ENCODE peak calls at places on chromosomes 6 and 20, in four cellular contexts. U is Panc1, N is dorsolateral prefrontal cortex, X is caudate nucleus. S is an unnamed sample.

GRCh38 chr20:63699466-63700198 is 3.2 kb downstream of the TNFRSF6B start:
- DNase-seq in U (no peak), N (no peak), X (no peak), S (no peak)

GRCh38 chr20:23200914-23201313 is 114.8 kb upstream of the CD93 start:
- DNase-seq in U (peak; percentile 8), N (no peak), X (no peak), S (no peak)

GRCh38 chr6:87274660-87275273 is 47.6 kb upstream of the SMIM8 start:
- DNase-seq in U (no peak), N (no peak), X (no peak), S (no peak)

GRCh38 chr6:91713911-91714310 is 1127.0 kb upstream of the MAP3K7 start:
- DNase-seq in U (no peak), N (no peak), X (no peak), S (no peak)

GRCh38 chr6:3751019-3751729 is at the start of gene PXDC1:
- DNase-seq in U (no peak), N (no peak), X (no peak), S (no peak)

GRCh38 chr6:60643870-60644269 is 1642.2 kb downstream of the KHDRBS2 start:
- DNase-seq in U (no peak), N (no peak), X (no peak), S (no peak)

GRCh38 chr20:62409935-62410741 is 3.1 kb upstream of the CABLES2 start:
- DNase-seq in U (no peak), N (no peak), X (no peak), S (no peak)

GRCh38 chr6:82507112-82507511 is 143.5 kb downstream of the TPBG start:
- DNase-seq in U (no peak), N (no peak), X (no peak), S (no peak)

GRCh38 chr6:88965691-88966090 is 2.3 kb upstream of the RNGTT start:
- DNase-seq in U (no peak), N (no peak), X (no peak), S (no peak)

GRCh38 chr6:11815231-11815630 is 36.6 kb upstream of the ADTRP start:
- DNase-seq in U (no peak), N (no peak), X (no peak), S (no peak)

GRCh38 chr20:50632236-50632635 is 59.1 kb downstream of the RIPOR3 start:
- DNase-seq in U (no peak), N (no peak), X (no peak), S (no peak)

GRCh38 chr6:25232478-25232877 is 46.7 kb upstream of the CARMIL1 start:
- DNase-seq in U (no peak), N (peak; percentile 74), X (no peak), S (no peak)

GRCh38 chr6:16602035-16602434 is 159.2 kb downstream of the ATXN1 start:
- DNase-seq in U (no peak), N (no peak), X (no peak), S (no peak)

GRCh38 chr6:148999921-149000589 is 253.2 kb downstream of the UST start:
- DNase-seq in U (no peak), N (no peak), X (peak; percentile 3), S (no peak)

GRCh38 chr6:166957087-166957804 is 896 bp upstream of the RNASET2 start:
- DNase-seq in U (no peak), N (no peak), X (no peak), S (no peak)

GRCh38 chr6:132190815-132191175 is 210.5 kb downstream of the MOXD1 start:
- DNase-seq in U (no peak), N (no peak), X (no peak), S (no peak)

GRCh38 chr6:135423649-135424128 is 73.9 kb downstream of the AHI1 start:
- DNase-seq in U (no peak), N (no peak), X (peak; percentile 0), S (no peak)

GRCh38 chr6:16446241-16446640 is 207.9 kb downstream of the GMPR start:
- DNase-seq in U (no peak), N (no peak), X (no peak), S (no peak)

GRCh38 chr20:10219452-10219791 is 792 bp downstream of the SNAP25 start:
- DNase-seq in U (no peak), N (peak; percentile 58), X (peak; percentile 84), S (no peak)

GRCh38 chr6:19303381-19303780 is 533.8 kb upstream of the ID4 start:
- DNase-seq in U (no peak), N (no peak), X (peak; percentile 17), S (no peak)

GRCh38 chr6:107082045-107082444 is 33.3 kb downstream of the BEND3 start:
- DNase-seq in U (no peak), N (no peak), X (no peak), S (no peak)

GRCh38 chr20:35901678-35902544 is 52.4 kb downstream of the SCAND1 start:
- DNase-seq in U (peak; percentile 60), N (no peak), X (no peak), S (peak; percentile 26)

GRCh38 chr6:31717499-31718222 is 2.5 kb downstream of the LY6G6D start:
- DNase-seq in U (no peak), N (no peak), X (peak; percentile 61), S (no peak)

GRCh38 chr20:50554694-50555579 is 44.8 kb downstream of the PTPN1 start:
- DNase-seq in U (no peak), N (no peak), X (no peak), S (no peak)

GRCh38 chr6:148193063-148193680 is 149.5 kb upstream of the SASH1 start:
- DNase-seq in U (no peak), N (no peak), X (no peak), S (peak; percentile 84)

GRCh38 chr6:13302751-13303667 is 25.3 kb downstream of the TBC1D7 start:
- DNase-seq in U (peak; percentile 52), N (peak; percentile 67), X (peak; percentile 77), S (peak; percentile 85)

GRCh38 chr20:22525069-22525820 is 59.1 kb downstream of the FOXA2 start:
- DNase-seq in U (no peak), N (no peak), X (no peak), S (no peak)

GRCh38 chr6:37182736-37183590 is 13.0 kb downstream of the PIM1 start:
- DNase-seq in U (no peak), N (no peak), X (no peak), S (no peak)

GRCh38 chr6:33082702-33083101 is 6.9 kb downstream of the HLA-DPB1 start:
- DNase-seq in U (no peak), N (no peak), X (no peak), S (no peak)

GRCh38 chr6:143253630-143254029 is 192.9 kb downstream of the AIG1 start:
- DNase-seq in U (no peak), N (no peak), X (no peak), S (no peak)

GRCh38 chr6:69570126-69570525 is 226.7 kb downstream of the LMBRD1 start:
- DNase-seq in U (no peak), N (no peak), X (no peak), S (no peak)

GRCh38 chr6:318265-318890 is 26.1 kb downstream of the DUSP22 start:
- DNase-seq in U (no peak), N (no peak), X (no peak), S (no peak)

GRCh38 chr6:71080793-71081192 is 123.9 kb upstream of the B3GAT2 start:
- DNase-seq in U (no peak), N (no peak), X (no peak), S (no peak)

GRCh38 chr6:136446145-136446544 is 104.1 kb downstream of the MAP7 start:
- DNase-seq in U (no peak), N (no peak), X (no peak), S (no peak)

GRCh38 chr6:16136536-16137450 is 7.9 kb downstream of the MYLIP start:
- DNase-seq in U (no peak), N (no peak), X (peak; percentile 40), S (peak; percentile 33)

GRCh38 chr6:24768361-24768760 is 6.4 kb upstream of the GMNN start:
- DNase-seq in U (no peak), N (no peak), X (no peak), S (no peak)

GRCh38 chr6:111602481-111603404 is 2.9 kb downstream of the TRAF3IP2 start:
- DNase-seq in U (no peak), N (no peak), X (no peak), S (no peak)

DNA sequence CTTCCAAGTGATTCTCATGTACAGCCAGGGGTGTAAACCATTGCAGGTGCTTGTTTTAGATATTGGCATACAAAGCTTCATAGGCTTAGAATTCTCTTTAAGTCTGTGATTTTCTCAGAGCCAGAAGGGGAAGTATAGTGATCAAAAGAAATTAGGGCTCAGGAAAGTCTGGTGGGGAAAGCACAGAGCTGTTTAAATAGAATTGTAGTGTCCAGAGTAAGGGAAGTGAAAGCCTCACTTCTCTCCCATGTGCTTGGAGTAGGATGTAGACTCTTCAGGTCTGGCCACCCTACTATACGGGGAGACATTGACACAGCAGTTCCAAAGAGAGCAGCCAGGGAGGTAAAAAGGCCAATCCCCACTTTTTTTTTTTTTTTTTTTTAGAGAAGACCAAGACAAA is 10.4 kb downstream of the GCNT2 start:
- DNase-seq in U (no peak), N (no peak), X (no peak), S (no peak)
- H3K27ac ChIP-seq in U (peak overlapping the region; percentile 98), N (no peak overlapping the region), X (no peak overlapping the region), S (no peak overlapping the region)

GRCh38 chr20:17936791-17937687 is 31.6 kb downstream of the SNX5 start:
- DNase-seq in U (no peak), N (no peak), X (no peak), S (no peak)
- H3K27ac ChIP-seq in U (no peak overlapping the region), N (no peak overlapping the region), X (no peak overlapping the region), S (no peak overlapping the region)

GRCh38 chr20:37363221-37364012 is 17.5 kb downstream of the SRC start:
- DNase-seq in U (no peak), N (no peak), X (no peak), S (no peak)

GRCh38 chr20:37362821-37363220 is 16.9 kb downstream of the SRC start:
- DNase-seq in U (no peak), N (no peak), X (no peak), S (no peak)

GRCh38 chr20:37365760-37366638 is 20.1 kb downstream of the SRC start:
- DNase-seq in U (no peak), N (no peak), X (no peak), S (no peak)

GRCh38 chr20:37364927-37365272 is 19.0 kb downstream of the SRC start:
- DNase-seq in U (no peak), N (no peak), X (no peak), S (no peak)

GRCh38 chr20:37364013-37364926 is 18.3 kb downstream of the SRC start:
- DNase-seq in U (no peak), N (no peak), X (no peak), S (no peak)
- H3K27ac ChIP-seq in U (no peak overlapping the region), N (no peak overlapping the region), X (no peak overlapping the region), S (no peak overlapping the region)

DNA sequence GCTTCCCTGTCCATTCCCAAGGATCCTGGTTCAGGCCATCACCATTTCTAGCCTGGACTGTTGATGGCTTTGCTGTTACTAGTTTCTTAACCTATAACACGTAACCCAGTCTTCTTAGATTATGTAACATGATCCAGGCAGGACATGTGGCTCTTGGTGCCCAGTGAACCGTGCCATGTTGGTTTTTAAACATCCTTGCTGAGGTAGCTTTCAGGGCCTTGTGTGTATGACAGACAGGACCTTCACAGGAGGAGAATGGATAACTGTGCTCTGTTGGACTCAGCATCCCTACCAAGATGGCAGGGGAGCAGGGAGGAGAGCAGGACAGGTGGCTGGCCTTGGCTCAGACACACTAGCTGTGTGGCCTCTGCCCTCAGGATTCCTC is 46.8 kb downstream of the PANK2 start:
- DNase-seq in U (no peak), N (no peak), X (no peak), S (no peak)
- H3K27ac ChIP-seq in U (no peak overlapping the region), N (peak overlapping the region; percentile 7), X (peak overlapping the region; percentile 20), S (no peak overlapping the region)

GRCh38 chr6:146345582-146345981 is 198.1 kb upstream of the RAB32 start:
- DNase-seq in U (no peak), N (no peak), X (no peak), S (no peak)
- H3K27ac ChIP-seq in U (no peak overlapping the region), N (no peak overlapping the region), X (no peak overlapping the region), S (no peak overlapping the region)

S was measured in epithelial cell of prostate.